ENCODE peak calls at places on chromosome 10, in eight cellular contexts. X is cardiac fibroblast, O is pancreas, E is left ventricle myocardium inferior, T is breast epithelium, L is cardiac muscle cell, B is hepatocyte, V is astrocyte. P is an unnamed sample.

GRCh38 chr10:22681783-22682183 is 32.6 kb downstream of the PIP4K2A start:
- DNase-seq in X (peak; percentile 88), O (no peak), E (no peak), T (no peak), L (no peak), B (peak; percentile 48), V (peak; percentile 73), P (peak; percentile 87)

GRCh38 chr10:61899045-61899444 is 2.5 kb upstream of the ARID5B start:
- DNase-seq in X (peak; percentile 75), O (no peak), E (no peak), T (no peak), L (no peak), B (no peak), V (peak; percentile 61), P (peak; percentile 66)

GRCh38 chr10:130416334-130416950 is 280.3 kb downstream of the GLRX3 start:
- DNase-seq in X (no peak), O (no peak), E (no peak), T (no peak), L (no peak), B (no peak), V (no peak), P (no peak)

GRCh38 chr10:73744690-73744994 is 470 bp downstream of the SEC24C start:
- DNase-seq in X (peak; percentile 67), O (no peak), E (no peak), T (no peak), L (peak; percentile 85), B (peak; percentile 85), V (peak; percentile 44), P (peak; percentile 61)

GRCh38 chr10:22997102-22997501 is 69.2 kb downstream of the ARMC3 start:
- DNase-seq in X (peak; percentile 72), O (no peak), E (no peak), T (no peak), L (peak; percentile 18), B (no peak), V (peak; percentile 33), P (peak; percentile 33)

GRCh38 chr10:21260793-21261149 is 264.7 kb downstream of the SKIDA1 start:
- DNase-seq in X (no peak), O (no peak), E (no peak), T (no peak), L (no peak), B (no peak), V (no peak), P (no peak)

GRCh38 chr10:17758200-17758599 is 6.2 kb downstream of the TMEM236 start:
- DNase-seq in X (no peak), O (no peak), E (no peak), T (no peak), L (no peak), B (peak; percentile 32), V (no peak), P (peak; percentile 32)

GRCh38 chr10:124693801-124694416 is 50.3 kb downstream of the FAM53B start:
- DNase-seq in X (no peak), O (peak; percentile 64), E (no peak), T (no peak), L (peak; percentile 57), B (no peak), V (no peak), P (no peak)

GRCh38 chr10:103776878-103777591 is 78.3 kb downstream of the SH3PXD2A start:
- DNase-seq in X (no peak), O (no peak), E (peak; percentile 64), T (no peak), L (no peak), B (no peak), V (no peak), P (no peak)

GRCh38 chr10:26483554-26483953 is 45.4 kb downstream of the APBB1IP start:
- DNase-seq in X (no peak), O (no peak), E (no peak), T (no peak), L (no peak), B (no peak), V (no peak), P (no peak)

GRCh38 chr10:22320591-22321155 is at the start of gene BMI1:
- DNase-seq in X (peak; percentile 73), O (peak; percentile 80), E (peak; percentile 81), T (peak; percentile 82), L (peak; percentile 87), B (peak; percentile 90), V (peak; percentile 60), P (peak; percentile 80)

GRCh38 chr10:131090761-131091661 is 220.5 kb downstream of the TCERG1L start:
- DNase-seq in X (no peak), O (no peak), E (no peak), T (no peak), L (no peak), B (no peak), V (no peak), P (no peak)

GRCh38 chr10:123147635-123148413 is at the start of gene HMX2:
- DNase-seq in X (no peak), O (peak; percentile 70), E (no peak), T (no peak), L (peak; percentile 51), B (no peak), V (no peak), P (no peak)

GRCh38 chr10:24299587-24300258 is 90.8 kb downstream of the KIAA1217 start:
- DNase-seq in X (peak; percentile 82), O (no peak), E (no peak), T (no peak), L (no peak), B (no peak), V (peak; percentile 93), P (peak; percentile 51)

GRCh38 chr10:59018977-59019376 is 157.5 kb upstream of the PHYHIPL start:
- DNase-seq in X (peak; percentile 20), O (no peak), E (no peak), T (no peak), L (no peak), B (no peak), V (no peak), P (no peak)

GRCh38 chr10:13984647-13985155 is 346.0 kb downstream of the FRMD4A start:
- DNase-seq in X (peak; percentile 99), O (no peak), E (no peak), T (no peak), L (no peak), B (no peak), V (peak; percentile 99), P (peak; percentile 87)

GRCh38 chr10:106705576-106706526 is 458.7 kb downstream of the SORCS1 start:
- DNase-seq in X (peak; percentile 76), O (no peak), E (peak; percentile 19), T (no peak), L (peak; percentile 84), B (peak; percentile 88), V (peak; percentile 10), P (peak; percentile 74)

GRCh38 chr10:6244510-6244909 is 41.8 kb downstream of the PFKFB3 start:
- DNase-seq in X (no peak), O (no peak), E (no peak), T (no peak), L (no peak), B (no peak), V (no peak), P (no peak)
- TF ChIP-seq CTCF in X (no peak), O (no peak), E (no peak), T (no peak), L (no peak), B (no peak), V (no peak), P (no peak)

GRCh38 chr10:101042667-101043355 is 11.8 kb downstream of the SFXN3 start:
- DNase-seq in X (peak; percentile 95), O (peak; percentile 98), E (peak; percentile 97), T (peak; percentile 96), L (peak; percentile 97), B (peak; percentile 98), V (peak; percentile 90), P (peak; percentile 97)

GRCh38 chr10:101040851-101041250 is 9.8 kb downstream of the SFXN3 start:
- DNase-seq in X (no peak), O (no peak), E (no peak), T (no peak), L (no peak), B (no peak), V (no peak), P (no peak)

GRCh38 chr10:101041252-101041761 is 10.3 kb downstream of the SFXN3 start:
- DNase-seq in X (peak; percentile 89), O (peak; percentile 82), E (peak; percentile 75), T (peak; percentile 86), L (peak; percentile 87), B (peak; percentile 92), V (peak; percentile 73), P (peak; percentile 89)

GRCh38 chr10:101043356-101043707 is 12.3 kb downstream of the SFXN3 start:
- DNase-seq in X (no peak), O (no peak), E (no peak), T (no peak), L (no peak), B (no peak), V (no peak), P (no peak)

DNA sequence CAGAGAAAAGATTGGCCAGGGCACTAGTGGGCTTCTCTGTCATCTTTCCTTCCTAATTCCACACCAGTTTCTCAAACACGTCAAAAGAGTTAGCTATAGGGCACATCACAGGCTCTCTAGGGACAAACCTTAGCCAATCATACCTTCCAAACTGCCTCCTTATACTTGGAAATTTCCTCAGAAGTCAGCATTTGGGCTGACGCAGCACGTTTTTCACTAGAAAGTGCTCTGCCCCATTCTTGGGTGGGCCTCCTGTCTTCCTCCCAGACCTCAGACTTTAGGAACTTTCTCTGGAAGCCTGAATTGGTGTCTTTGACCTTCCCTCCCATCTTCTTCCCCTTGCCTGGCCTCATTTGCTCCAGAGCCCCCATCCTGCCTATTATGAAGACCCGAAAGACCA is 11.1 kb downstream of the SFXN3 start:
- DNase-seq in X (no peak), O (no peak), E (no peak), T (no peak), L (no peak), B (no peak), V (no peak), P (no peak)
- H3K4me3 ChIP-seq in X (peak overlapping the region; percentile 45), O (no peak overlapping the region), E (peak overlapping the region; percentile 66), T (peak overlapping the region; percentile 57), L (peak overlapping the region; percentile 50), B (no peak overlapping the region), V (peak overlapping the region; percentile 72), P (peak overlapping the region; percentile 63)

GRCh38 chr10:97047788-97048187 is 138.0 kb downstream of the SLIT1 start:
- DNase-seq in X (no peak), O (no peak), E (no peak), T (no peak), L (no peak), B (no peak), V (no peak), P (no peak)
- TF ChIP-seq CTCF in X (no peak), O (no peak), E (no peak), T (no peak), L (no peak), B (no peak), V (no peak), P (no peak)

GRCh38 chr10:3197354-3198003 is 24.9 kb upstream of the PITRM1 start:
- DNase-seq in X (peak; percentile 81), O (peak; percentile 93), E (peak; percentile 77), T (peak; percentile 76), L (peak; percentile 89), B (peak; percentile 92), V (peak; percentile 76), P (peak; percentile 83)

GRCh38 chr10:3196482-3196881 is 23.9 kb upstream of the PITRM1 start:
- DNase-seq in X (no peak), O (no peak), E (no peak), T (no peak), L (no peak), B (no peak), V (no peak), P (no peak)

GRCh38 chr10:3195286-3195685 is 22.7 kb upstream of the PITRM1 start:
- DNase-seq in X (no peak), O (no peak), E (no peak), T (no peak), L (no peak), B (no peak), V (no peak), P (no peak)

GRCh38 chr10:3195706-3196105 is 23.1 kb upstream of the PITRM1 start:
- DNase-seq in X (no peak), O (no peak), E (no peak), T (no peak), L (no peak), B (no peak), V (no peak), P (no peak)

GRCh38 chr10:3196971-3197353 is 24.4 kb upstream of the PITRM1 start:
- DNase-seq in X (no peak), O (no peak), E (no peak), T (no peak), L (no peak), B (no peak), V (no peak), P (no peak)
- H3K4me3 ChIP-seq in X (no peak overlapping the region), O (no peak overlapping the region), E (peak overlapping the region; percentile 49), T (peak overlapping the region; percentile 12), L (no peak overlapping the region), B (no peak overlapping the region), V (peak overlapping the region; percentile 40), P (no peak overlapping the region)

P was measured in fibroblast of pulmonary artery.